ENCODE peak calls at places on chromosomes 3 and 15, in four cellular contexts. O is HEK293T, C is K562, X is HepG2. P is an unnamed sample.

GRCh38 chr3:14918356-14918860 is 29.0 kb upstream of the NR2C2 start:
- DNase-seq in C (no peak), X (no peak), O (no peak), P (no peak)

GRCh38 chr3:37741644-37742043 is 120.0 kb upstream of the CTDSPL start:
- DNase-seq in C (peak), X (peak), O (peak), P (no peak)

GRCh38 chr3:101381809-101382208 is 61.4 kb upstream of the IMPG2 start:
- DNase-seq in C (peak), X (peak), O (peak), P (no peak)

GRCh38 chr15:51132384-51133139 is 37.9 kb upstream of the TNFAIP8L3 start:
- DNase-seq in C (peak), O (peak), X (peak), P (no peak)

GRCh38 chr3:152611905-152612304 is 223.0 kb upstream of the P2RY1 start:
- DNase-seq in O (no peak), C (no peak), X (no peak), P (no peak)

GRCh38 chr15:90174140-90174891 is 26.8 kb upstream of the SEMA4B start:
- DNase-seq in O (no peak), X (no peak), C (no peak), P (no peak)

GRCh38 chr3:138479355-138479964 is 45.0 kb downstream of the ESYT3 start:
- DNase-seq in C (peak), O (peak), X (peak), P (no peak)

GRCh38 chr3:55969634-55970033 is 482.5 kb upstream of the WNT5A start:
- DNase-seq in O (no peak), C (no peak), X (no peak), P (no peak)

GRCh38 chr3:191296041-191296541 is 33.1 kb upstream of the CCDC50 start:
- DNase-seq in C (no peak), O (no peak), X (no peak), P (peak)

GRCh38 chr3:33139996-33140395 is 26.2 kb downstream of the CRTAP start:
- DNase-seq in C (no peak), O (no peak), X (no peak), P (no peak)

GRCh38 chr3:55963611-55964010 is 476.5 kb upstream of the WNT5A start:
- DNase-seq in C (no peak), O (no peak), X (no peak), P (no peak)

DNA sequence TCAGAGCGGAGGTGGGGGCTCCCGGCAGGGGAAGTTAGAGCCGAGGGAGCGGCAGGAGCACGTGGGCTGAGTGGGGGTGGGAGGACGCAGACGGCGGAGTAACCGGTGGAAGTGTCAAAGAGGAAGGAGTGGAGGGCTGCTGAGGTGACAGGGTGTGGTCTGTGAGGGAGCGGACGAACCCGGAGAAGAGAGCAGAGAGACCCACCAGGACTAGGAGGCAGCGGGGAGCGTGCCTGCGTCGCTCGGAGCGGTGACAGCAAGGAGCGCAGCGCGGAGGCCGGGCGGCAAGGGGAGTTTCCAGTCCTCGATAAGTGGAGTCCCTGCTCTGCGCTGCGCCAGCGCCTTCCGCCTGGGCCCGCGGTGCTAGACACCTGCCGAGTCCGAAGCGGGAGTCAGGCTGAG is 533.3 kb upstream of the SEMA6D start:
- DNase-seq in C (no peak), O (peak), X (no peak), P (no peak)
- TF ChIP-seq TARDBP in C (no peak), O (no peak), X (no peak), P (no peak)

DNA sequence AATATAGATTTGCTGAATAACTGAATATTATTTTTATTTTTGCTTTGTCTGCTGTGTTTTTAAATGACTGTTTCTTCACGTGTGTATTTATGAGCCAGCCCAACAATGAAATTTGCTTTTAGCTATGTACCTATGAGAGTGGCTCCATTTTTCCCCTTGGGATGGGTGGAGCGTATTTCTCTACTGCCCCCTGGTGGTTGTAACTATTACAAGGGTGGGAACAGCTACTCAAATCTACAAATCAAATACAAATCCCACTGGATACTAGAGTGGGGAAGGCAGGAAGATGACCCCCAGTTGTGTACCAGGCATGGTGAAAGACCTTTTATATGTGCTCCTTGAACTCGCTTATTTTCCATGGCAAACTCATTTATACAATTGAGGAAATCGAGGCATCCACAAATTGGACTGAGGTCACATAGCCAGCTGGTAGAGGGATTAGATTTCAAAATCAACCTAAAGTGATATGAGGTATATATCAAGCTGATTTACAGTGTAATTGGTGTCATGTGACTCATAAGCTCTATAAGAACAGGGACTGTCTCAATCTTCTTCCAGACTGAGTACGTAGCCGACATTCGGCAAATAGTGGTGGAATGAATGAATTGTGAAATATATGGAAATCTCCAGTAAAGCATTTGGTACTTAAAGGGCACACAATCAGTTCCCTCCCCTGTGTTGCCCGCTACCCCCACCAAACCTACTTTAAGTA is 69.5 kb upstream of the VEPH1 start:
- DNase-seq in O (peak), X (peak), C (peak), P (no peak)
- TF ChIP-seq BHLHE40 in O (no peak), X (no peak), C (no peak), P (no peak)

DNA sequence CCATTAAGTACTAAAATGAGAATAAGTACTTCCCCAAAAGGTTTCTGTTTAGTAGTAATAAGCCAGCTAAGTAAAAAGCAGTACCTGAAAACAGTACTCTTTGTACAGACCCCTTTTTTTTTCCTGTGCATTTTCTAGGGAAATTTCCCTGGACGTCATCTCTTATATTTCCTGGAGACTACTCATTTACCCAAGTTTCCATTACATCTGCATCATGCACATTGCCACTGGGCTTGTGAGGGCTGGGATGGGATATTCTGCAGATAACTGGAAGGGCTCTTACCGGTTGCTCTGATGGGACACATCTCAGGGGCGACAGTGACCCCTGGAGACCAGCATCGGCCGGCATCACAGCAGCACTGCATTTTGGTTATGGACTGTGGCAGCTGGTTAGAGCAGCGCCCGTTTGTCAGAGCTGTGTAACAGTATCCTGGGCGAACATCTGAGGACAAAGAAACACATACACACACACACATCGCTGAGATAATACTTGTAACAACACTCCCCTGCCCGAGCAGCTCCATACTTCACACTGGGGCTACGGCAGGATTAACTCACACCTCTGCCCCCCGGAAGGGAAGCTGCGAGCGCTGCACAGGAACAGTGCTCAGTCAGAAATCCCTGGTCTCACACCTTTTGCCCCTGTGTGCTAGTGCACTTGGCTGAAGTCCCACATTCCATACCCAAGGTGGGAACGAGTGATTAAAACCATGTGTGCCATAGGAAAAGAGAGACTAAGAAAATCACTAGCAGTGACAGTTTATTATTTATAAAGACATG is 124.9 kb downstream of the FBN1 start:
- DNase-seq in X (peak), C (peak), O (no peak), P (no peak)
- TF ChIP-seq TARDBP in X (no peak), C (no peak), O (no peak), P (no peak)

GRCh38 chr3:133892546-133893231 is 3.0 kb downstream of the RAB6B start:
- DNase-seq in X (no peak), C (peak), O (no peak), P (no peak)
- TF ChIP-seq BHLHE40 in X (no peak), C (no peak), O (no peak), P (no peak)

DNA sequence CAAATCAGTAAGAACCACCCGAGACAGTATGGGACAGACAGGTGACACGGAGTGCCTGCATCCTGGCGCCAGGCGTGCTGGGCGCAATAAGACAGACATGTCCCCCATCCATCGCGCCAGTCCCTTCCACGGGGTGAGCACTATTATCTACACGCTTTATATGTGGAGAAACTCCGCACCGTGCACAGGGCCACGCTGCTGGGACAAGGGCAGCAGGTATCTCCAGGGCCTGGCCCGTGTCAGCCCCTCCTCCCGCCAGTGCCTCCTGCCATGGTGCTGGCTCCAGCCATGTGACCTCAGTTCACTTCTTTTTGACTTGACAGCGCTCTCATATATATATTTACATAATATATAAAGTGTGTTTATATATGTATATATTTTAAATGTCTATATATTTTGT is 42.6 kb downstream of the TNK2 start:
- DNase-seq in O (no peak), X (no peak), C (no peak), P (no peak)
- TF ChIP-seq TARDBP in O (no peak), X (no peak), C (no peak), P (no peak)

GRCh38 chr15:48800245-48800644 is 10.6 kb downstream of the CEP152 start:
- DNase-seq in C (no peak), X (peak), O (no peak), P (no peak)

GRCh38 chr15:48802257-48802656 is 8.6 kb downstream of the CEP152 start:
- DNase-seq in C (no peak), O (no peak), X (no peak), P (no peak)

GRCh38 chr15:48798319-48798718 is 12.6 kb downstream of the CEP152 start:
- DNase-seq in X (no peak), C (no peak), O (no peak), P (no peak)

GRCh38 chr15:48802867-48803266 is 8.0 kb downstream of the CEP152 start:
- DNase-seq in O (no peak), C (no peak), X (no peak), P (no peak)

DNA sequence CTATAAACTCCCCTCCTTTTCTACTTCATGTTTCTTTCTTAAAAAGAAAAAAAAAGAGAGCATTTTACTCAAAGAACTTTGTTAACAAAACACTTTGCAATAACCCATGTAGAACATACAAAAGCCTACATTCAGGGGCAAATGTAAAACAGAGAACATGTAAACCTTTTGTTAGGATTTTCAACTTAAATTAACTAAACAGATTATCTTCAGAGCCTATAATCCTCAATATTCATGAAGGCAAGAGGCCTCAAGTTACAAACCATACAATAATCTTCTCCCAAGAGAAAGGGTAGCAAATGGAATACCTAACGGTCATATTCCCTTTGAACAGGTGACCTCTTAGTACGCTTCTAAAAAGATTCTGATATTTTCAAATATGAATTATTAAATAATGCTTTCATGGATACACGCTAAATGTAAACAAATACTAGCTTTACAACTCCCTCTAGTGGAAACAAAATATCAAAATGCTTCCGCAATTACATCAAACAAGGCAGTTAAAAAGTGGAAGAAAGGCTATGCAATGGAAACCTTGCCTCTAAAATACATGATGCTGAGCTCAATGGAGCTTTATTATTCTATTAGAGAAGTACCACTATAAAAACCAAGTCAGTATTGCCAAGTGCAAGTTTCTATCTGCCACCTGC is 9.9 kb downstream of the CEP152 start:
- DNase-seq in C (peak), X (peak), O (no peak), P (no peak)
- TF ChIP-seq BHLHE40 in C (no peak), X (no peak), O (no peak), P (no peak)

DNA sequence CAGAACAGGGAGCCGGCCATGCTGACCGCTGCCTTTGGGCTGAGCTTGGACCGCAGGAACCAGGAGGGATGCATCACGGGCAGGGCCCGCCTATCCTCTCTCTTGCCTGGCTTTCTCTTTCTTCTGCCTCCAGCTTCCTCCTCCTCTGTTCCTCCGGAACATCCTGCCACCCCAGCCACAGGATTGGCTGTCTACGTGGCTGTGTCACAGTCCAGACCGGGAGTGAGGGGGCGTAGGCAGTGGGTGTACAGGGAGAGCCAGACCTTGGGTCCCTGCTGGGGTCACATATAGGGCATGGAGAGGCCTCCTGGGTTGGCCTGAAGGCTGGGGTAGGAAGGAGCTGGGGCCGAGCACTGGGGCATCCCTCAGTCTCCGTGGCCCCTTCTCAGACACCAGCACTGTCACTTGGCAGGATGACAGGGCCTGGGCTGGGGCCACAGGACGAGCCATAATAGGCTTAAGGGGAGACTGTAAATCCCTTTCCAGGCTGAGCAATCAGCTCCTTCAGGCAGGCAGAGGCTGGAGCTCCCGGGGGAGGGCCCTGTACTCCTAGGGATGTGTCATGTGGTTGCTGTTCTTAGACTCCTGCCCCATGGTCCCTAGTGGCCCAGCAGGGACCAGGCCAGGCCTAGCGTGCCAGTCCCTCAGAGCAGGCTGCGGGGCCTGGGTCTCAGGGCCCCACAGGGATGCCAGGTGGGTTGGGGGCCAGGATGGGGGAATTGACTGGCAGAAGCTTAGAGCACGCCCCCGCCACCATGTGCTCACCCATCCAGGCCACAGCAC is 25.4 kb downstream of the LINGO1 start:
- DNase-seq in O (no peak), C (peak), X (no peak), P (no peak)
- TF ChIP-seq TARDBP in O (no peak), C (no peak), X (no peak), P (no peak)

P was measured in GM12878.